ENCODE peak calls at places on chromosomes 1 and 21, in five cellular contexts. H is cardiac muscle cell, Z is NCI-H748 treated with DMSO at 0.1 percent for 48 hours, C is germinal center, T is vagina. R is an unnamed sample.

GRCh38 chr21:43269461-43269860 is 100.7 kb downstream of the CRYAA start:
- DNase-seq in H (no peak), Z (no peak), C (peak; percentile 77), T (no peak), R (no peak)

GRCh38 chr1:14745815-14746214 is 147.3 kb downstream of the KAZN start:
- DNase-seq in H (no peak), Z (no peak), C (no peak), T (no peak), R (no peak)

GRCh38 chr1:200896571-200897187 is 2.0 kb downstream of the INAVA start:
- DNase-seq in H (no peak), Z (no peak), C (no peak), T (no peak), R (no peak)

GRCh38 chr1:175427625-175428024 is 235.0 kb upstream of the KIAA0040 start:
- DNase-seq in H (no peak), Z (no peak), C (no peak), T (no peak), R (no peak)

GRCh38 chr1:44336668-44337067 is 18.4 kb downstream of the ERI3 start:
- DNase-seq in H (no peak), Z (no peak), C (no peak), T (no peak), R (no peak)

GRCh38 chr1:198156111-198156744 is 570 bp upstream of the NEK7 start:
- DNase-seq in H (peak; percentile 69), Z (peak; percentile 45), C (peak; percentile 74), T (no peak), R (peak; percentile 48)

GRCh38 chr21:46152939-46153258 is 2.5 kb downstream of the FTCD start:
- DNase-seq in H (no peak), Z (no peak), C (no peak), T (no peak), R (no peak)

GRCh38 chr1:24206516-24207394 is 19.7 kb upstream of the IFNLR1 start:
- DNase-seq in H (no peak), Z (no peak), C (no peak), T (no peak), R (no peak)

GRCh38 chr1:110464340-110464739 is 13.4 kb downstream of the PROK1 start:
- DNase-seq in H (no peak), Z (no peak), C (no peak), T (no peak), R (no peak)

GRCh38 chr1:210201671-210202070 is 30.9 kb upstream of the SERTAD4 start:
- DNase-seq in H (no peak), Z (no peak), C (no peak), T (no peak), R (no peak)

GRCh38 chr1:119784127-119784781 is 15.5 kb upstream of the HMGCS2 start:
- DNase-seq in H (no peak), Z (no peak), C (no peak), T (no peak), R (no peak)

GRCh38 chr21:34889287-34889536 is 159.9 kb downstream of the RUNX1 start:
- DNase-seq in H (peak; percentile 44), Z (no peak), C (no peak), T (no peak), R (no peak)

GRCh38 chr1:106022312-106022902 is 1034.1 kb upstream of the PRMT6 start:
- DNase-seq in H (peak; percentile 18), Z (no peak), C (peak; percentile 3), T (no peak), R (no peak)

GRCh38 chr1:111515291-111516007 is 12.0 kb upstream of the ADORA3 start:
- DNase-seq in H (no peak), Z (no peak), C (peak; percentile 44), T (no peak), R (no peak)

GRCh38 chr1:67584938-67585337 is 100.1 kb upstream of the GADD45A start:
- DNase-seq in H (no peak), Z (no peak), C (no peak), T (no peak), R (no peak)

R was measured in NCI-H774.